ENCODE peak calls at places on chromosomes 7 and 10, in ten cellular contexts. One of them, this sample, is unnamed.

GRCh38 chr7:128842674-128843641 is 12.8 kb downstream of the FLNC start:
- DNase-seq in T-helper 2 cell: no peak
- DNase-seq in heart left ventricle: peak; percentile 29
- DNase-seq in GM04503: no peak
- DNase-seq in neuronal stem cell: no peak
- DNase-seq in colonic mucosa: no peak
- DNase-seq in stimulated activated CD8-positive, alpha-beta memory T cell treated with anti-CD3 and anti-CD28 coated beads, Interleukin-12 subunit alpha, Interleukin-12 subunit beta, amount 100 ng/mL, for 1 hour: no peak
- DNase-seq in tibial artery: no peak
- DNase-seq in GM03348: no peak
- DNase-seq in AG08395: no peak
- DNase-seq in this sample: no peak

GRCh38 chr10:30068482-30069223 is 9.3 kb upstream of the JCAD start:
- DNase-seq in tibial artery: no peak
- DNase-seq in AG08395: no peak
- DNase-seq in neuronal stem cell: no peak
- DNase-seq in T-helper 2 cell: no peak
- DNase-seq in heart left ventricle: no peak
- DNase-seq in GM03348: no peak
- DNase-seq in GM04503: no peak
- DNase-seq in colonic mucosa: no peak
- DNase-seq in stimulated activated CD8-positive, alpha-beta memory T cell treated with anti-CD3 and anti-CD28 coated beads, Interleukin-12 subunit alpha, Interleukin-12 subunit beta, amount 100 ng/mL, for 1 hour: no peak
- DNase-seq in this sample: no peak

GRCh38 chr10:124149681-124150080 is 56.3 kb upstream of the CHST15 start:
- DNase-seq in colonic mucosa: no peak
- DNase-seq in stimulated activated CD8-positive, alpha-beta memory T cell treated with anti-CD3 and anti-CD28 coated beads, Interleukin-12 subunit alpha, Interleukin-12 subunit beta, amount 100 ng/mL, for 1 hour: no peak
- DNase-seq in T-helper 2 cell: no peak
- DNase-seq in AG08395: no peak
- DNase-seq in neuronal stem cell: peak; percentile 29
- DNase-seq in GM03348: no peak
- DNase-seq in GM04503: no peak
- DNase-seq in tibial artery: peak; percentile 51
- DNase-seq in heart left ventricle: no peak
- DNase-seq in this sample: no peak

GRCh38 chr10:58513189-58514101 is 773 bp downstream of the BICC1 start:
- DNase-seq in GM04503: no peak
- DNase-seq in neuronal stem cell: peak; percentile 41
- DNase-seq in heart left ventricle: peak; percentile 70
- DNase-seq in tibial artery: peak; percentile 76
- DNase-seq in T-helper 2 cell: no peak
- DNase-seq in colonic mucosa: peak; percentile 51
- DNase-seq in GM03348: peak; percentile 79
- DNase-seq in AG08395: peak; percentile 60
- DNase-seq in stimulated activated CD8-positive, alpha-beta memory T cell treated with anti-CD3 and anti-CD28 coated beads, Interleukin-12 subunit alpha, Interleukin-12 subunit beta, amount 100 ng/mL, for 1 hour: no peak
- DNase-seq in this sample: peak; percentile 64

GRCh38 chr7:80629023-80629422 is 9.4 kb upstream of the CD36 start:
- DNase-seq in tibial artery: no peak
- DNase-seq in GM03348: no peak
- DNase-seq in stimulated activated CD8-positive, alpha-beta memory T cell treated with anti-CD3 and anti-CD28 coated beads, Interleukin-12 subunit alpha, Interleukin-12 subunit beta, amount 100 ng/mL, for 1 hour: no peak
- DNase-seq in colonic mucosa: no peak
- DNase-seq in neuronal stem cell: no peak
- DNase-seq in GM04503: no peak
- DNase-seq in T-helper 2 cell: no peak
- DNase-seq in heart left ventricle: no peak
- DNase-seq in AG08395: no peak
- DNase-seq in this sample: no peak

GRCh38 chr7:130486114-130486962 is 5.5 kb upstream of the MEST start:
- DNase-seq in neuronal stem cell: peak; percentile 71
- DNase-seq in heart left ventricle: peak; percentile 70
- DNase-seq in colonic mucosa: peak; percentile 84
- DNase-seq in stimulated activated CD8-positive, alpha-beta memory T cell treated with anti-CD3 and anti-CD28 coated beads, Interleukin-12 subunit alpha, Interleukin-12 subunit beta, amount 100 ng/mL, for 1 hour: peak; percentile 24
- DNase-seq in GM03348: no peak
- DNase-seq in tibial artery: no peak
- DNase-seq in GM04503: no peak
- DNase-seq in AG08395: no peak
- DNase-seq in T-helper 2 cell: peak; percentile 36
- DNase-seq in this sample: no peak

GRCh38 chr7:69564454-69565417 is 33.5 kb upstream of the AUTS2 start:
- DNase-seq in T-helper 2 cell: no peak
- DNase-seq in GM04503: peak; percentile 14
- DNase-seq in tibial artery: no peak
- DNase-seq in stimulated activated CD8-positive, alpha-beta memory T cell treated with anti-CD3 and anti-CD28 coated beads, Interleukin-12 subunit alpha, Interleukin-12 subunit beta, amount 100 ng/mL, for 1 hour: no peak
- DNase-seq in AG08395: peak; percentile 63
- DNase-seq in heart left ventricle: peak; percentile 29
- DNase-seq in neuronal stem cell: no peak
- DNase-seq in colonic mucosa: no peak
- DNase-seq in GM03348: peak; percentile 41
- DNase-seq in this sample: peak; percentile 67

GRCh38 chr10:70747192-70747965 is 37.8 kb downstream of the TBATA start:
- DNase-seq in neuronal stem cell: no peak
- DNase-seq in stimulated activated CD8-positive, alpha-beta memory T cell treated with anti-CD3 and anti-CD28 coated beads, Interleukin-12 subunit alpha, Interleukin-12 subunit beta, amount 100 ng/mL, for 1 hour: no peak
- DNase-seq in heart left ventricle: no peak
- DNase-seq in tibial artery: no peak
- DNase-seq in AG08395: no peak
- DNase-seq in GM03348: no peak
- DNase-seq in T-helper 2 cell: no peak
- DNase-seq in GM04503: no peak
- DNase-seq in colonic mucosa: no peak
- DNase-seq in this sample: no peak

GRCh38 chr7:41027428-41028115 is 675.3 kb downstream of the INHBA start:
- DNase-seq in GM04503: peak; percentile 100
- DNase-seq in tibial artery: no peak
- DNase-seq in colonic mucosa: no peak
- DNase-seq in AG08395: peak; percentile 91
- DNase-seq in GM03348: peak; percentile 89
- DNase-seq in neuronal stem cell: no peak
- DNase-seq in stimulated activated CD8-positive, alpha-beta memory T cell treated with anti-CD3 and anti-CD28 coated beads, Interleukin-12 subunit alpha, Interleukin-12 subunit beta, amount 100 ng/mL, for 1 hour: no peak
- DNase-seq in heart left ventricle: no peak
- DNase-seq in T-helper 2 cell: no peak
- DNase-seq in this sample: no peak

GRCh38 chr7:151993977-151994676 is 31.3 kb upstream of the GALNT11 start:
- DNase-seq in GM03348: no peak
- DNase-seq in T-helper 2 cell: no peak
- DNase-seq in tibial artery: no peak
- DNase-seq in heart left ventricle: no peak
- DNase-seq in colonic mucosa: no peak
- DNase-seq in GM04503: no peak
- DNase-seq in AG08395: no peak
- DNase-seq in neuronal stem cell: no peak
- DNase-seq in stimulated activated CD8-positive, alpha-beta memory T cell treated with anti-CD3 and anti-CD28 coated beads, Interleukin-12 subunit alpha, Interleukin-12 subunit beta, amount 100 ng/mL, for 1 hour: no peak
- DNase-seq in this sample: no peak

GRCh38 chr10:97543025-97543546 is 29.5 kb upstream of the ANKRD2 start:
- DNase-seq in GM03348: peak; percentile 95
- DNase-seq in colonic mucosa: peak; percentile 63
- DNase-seq in stimulated activated CD8-positive, alpha-beta memory T cell treated with anti-CD3 and anti-CD28 coated beads, Interleukin-12 subunit alpha, Interleukin-12 subunit beta, amount 100 ng/mL, for 1 hour: no peak
- DNase-seq in tibial artery: peak; percentile 92
- DNase-seq in AG08395: peak; percentile 97
- DNase-seq in GM04503: peak; percentile 89
- DNase-seq in heart left ventricle: peak; percentile 86
- DNase-seq in T-helper 2 cell: no peak
- DNase-seq in neuronal stem cell: no peak
- DNase-seq in this sample: peak; percentile 97

GRCh38 chr7:2759736-2760097 is 71.7 kb downstream of the AMZ1 start:
- DNase-seq in AG08395: no peak
- DNase-seq in stimulated activated CD8-positive, alpha-beta memory T cell treated with anti-CD3 and anti-CD28 coated beads, Interleukin-12 subunit alpha, Interleukin-12 subunit beta, amount 100 ng/mL, for 1 hour: no peak
- DNase-seq in GM04503: no peak
- DNase-seq in colonic mucosa: no peak
- DNase-seq in T-helper 2 cell: no peak
- DNase-seq in neuronal stem cell: no peak
- DNase-seq in tibial artery: no peak
- DNase-seq in heart left ventricle: no peak
- DNase-seq in GM03348: no peak
- DNase-seq in this sample: no peak

GRCh38 chr10:49220031-49220430 is 31.8 kb upstream of the TMEM273 start:
- DNase-seq in neuronal stem cell: no peak
- DNase-seq in stimulated activated CD8-positive, alpha-beta memory T cell treated with anti-CD3 and anti-CD28 coated beads, Interleukin-12 subunit alpha, Interleukin-12 subunit beta, amount 100 ng/mL, for 1 hour: no peak
- DNase-seq in tibial artery: no peak
- DNase-seq in GM03348: peak; percentile 31
- DNase-seq in colonic mucosa: no peak
- DNase-seq in heart left ventricle: no peak
- DNase-seq in GM04503: peak; percentile 2
- DNase-seq in AG08395: peak; percentile 50
- DNase-seq in T-helper 2 cell: no peak
- DNase-seq in this sample: no peak

GRCh38 chr10:101565936-101566332 is 22.1 kb downstream of the POLL start:
- DNase-seq in AG08395: no peak
- DNase-seq in heart left ventricle: no peak
- DNase-seq in GM04503: no peak
- DNase-seq in GM03348: no peak
- DNase-seq in stimulated activated CD8-positive, alpha-beta memory T cell treated with anti-CD3 and anti-CD28 coated beads, Interleukin-12 subunit alpha, Interleukin-12 subunit beta, amount 100 ng/mL, for 1 hour: no peak
- DNase-seq in tibial artery: peak; percentile 21
- DNase-seq in colonic mucosa: peak; percentile 9
- DNase-seq in neuronal stem cell: no peak
- DNase-seq in T-helper 2 cell: no peak
- DNase-seq in this sample: no peak

GRCh38 chr10:86330778-86331763 is 35.5 kb downstream of the GRID1 start:
- DNase-seq in stimulated activated CD8-positive, alpha-beta memory T cell treated with anti-CD3 and anti-CD28 coated beads, Interleukin-12 subunit alpha, Interleukin-12 subunit beta, amount 100 ng/mL, for 1 hour: no peak
- DNase-seq in colonic mucosa: no peak
- DNase-seq in tibial artery: peak; percentile 61
- DNase-seq in AG08395: no peak
- DNase-seq in neuronal stem cell: no peak
- DNase-seq in GM04503: no peak
- DNase-seq in T-helper 2 cell: no peak
- DNase-seq in heart left ventricle: no peak
- DNase-seq in GM03348: no peak
- DNase-seq in this sample: no peak

GRCh38 chr7:107592361-107593024 is 12.4 kb downstream of the BCAP29 start:
- DNase-seq in neuronal stem cell: no peak
- DNase-seq in T-helper 2 cell: no peak
- DNase-seq in GM03348: peak; percentile 7
- DNase-seq in tibial artery: no peak
- DNase-seq in AG08395: no peak
- DNase-seq in heart left ventricle: no peak
- DNase-seq in GM04503: peak; percentile 71
- DNase-seq in stimulated activated CD8-positive, alpha-beta memory T cell treated with anti-CD3 and anti-CD28 coated beads, Interleukin-12 subunit alpha, Interleukin-12 subunit beta, amount 100 ng/mL, for 1 hour: no peak
- DNase-seq in colonic mucosa: no peak
- DNase-seq in this sample: no peak

GRCh38 chr7:67913604-67914003 is 917.0 kb downstream of the TYW1 start:
- DNase-seq in heart left ventricle: no peak
- DNase-seq in tibial artery: no peak
- DNase-seq in GM04503: no peak
- DNase-seq in colonic mucosa: no peak
- DNase-seq in stimulated activated CD8-positive, alpha-beta memory T cell treated with anti-CD3 and anti-CD28 coated beads, Interleukin-12 subunit alpha, Interleukin-12 subunit beta, amount 100 ng/mL, for 1 hour: no peak
- DNase-seq in neuronal stem cell: no peak
- DNase-seq in T-helper 2 cell: no peak
- DNase-seq in GM03348: no peak
- DNase-seq in AG08395: peak; percentile 56
- DNase-seq in this sample: peak; percentile 3

GRCh38 chr7:4931932-4932331 is 27.1 kb downstream of the MMD2 start:
- DNase-seq in T-helper 2 cell: no peak
- DNase-seq in heart left ventricle: no peak
- DNase-seq in AG08395: no peak
- DNase-seq in tibial artery: no peak
- DNase-seq in colonic mucosa: no peak
- DNase-seq in stimulated activated CD8-positive, alpha-beta memory T cell treated with anti-CD3 and anti-CD28 coated beads, Interleukin-12 subunit alpha, Interleukin-12 subunit beta, amount 100 ng/mL, for 1 hour: no peak
- DNase-seq in neuronal stem cell: no peak
- DNase-seq in GM04503: no peak
- DNase-seq in GM03348: no peak
- DNase-seq in this sample: no peak